ENCODE peak calls at places on chromosomes 4 and X, in seven cellular contexts. I is transverse colon, G is esophagus muscularis mucosa, W is sigmoid colon, L is stomach, B is K562, D is SK-N-SH. N is an unnamed sample.
A peak's percentile ranks its signal among the peaks of the same experiment; 100 is the strongest.

GRCh38 chrX:30822068-30822671 is 66.9 kb downstream of the TAB3 start:
- DNase-seq in I (no peak), G (no peak), W (no peak), L (no peak), B (no peak), D (no peak), N (no peak)

GRCh38 chrX:35728481-35728880 is 69.7 kb upstream of the MAGEB16 start:
- DNase-seq in I (no peak), G (no peak), W (no peak), L (no peak), B (no peak), D (no peak), N (no peak)

GRCh38 chrX:72392816-72393800 is 87.4 kb upstream of the CITED1 start:
- DNase-seq in I (no peak), G (no peak), W (no peak), L (no peak), B (no peak), D (no peak), N (no peak)

GRCh38 chr4:13236485-13236884 is 247.7 kb downstream of the RAB28 start:
- DNase-seq in I (no peak), G (no peak), W (no peak), L (no peak), B (no peak), D (no peak), N (no peak)

GRCh38 chrX:153647461-153648357 is 706 bp downstream of the DUSP9 start:
- DNase-seq in I (no peak), G (no peak), W (peak; percentile 34), L (no peak), B (peak; percentile 21), D (peak; percentile 27), N (peak; percentile 62)

GRCh38 chr4:54231419-54232150 is 2.5 kb downstream of the PDGFRA start:
- DNase-seq in I (no peak), G (no peak), W (peak; percentile 80), L (no peak), B (no peak), D (peak; percentile 77), N (peak; percentile 82)

GRCh38 chr4:120156115-120156718 is 89.6 kb upstream of the MAD2L1 start:
- DNase-seq in I (no peak), G (no peak), W (no peak), L (no peak), B (peak; percentile 26), D (peak; percentile 1), N (no peak)

GRCh38 chrX:132022115-132022862 is 813 bp upstream of the STK26 start:
- DNase-seq in I (peak; percentile 6), G (no peak), W (no peak), L (no peak), B (peak; percentile 13), D (peak; percentile 19), N (peak; percentile 61)

GRCh38 chr4:5960197-5960880 is 57.9 kb downstream of the C4orf50 start:
- DNase-seq in I (no peak), G (no peak), W (no peak), L (peak; percentile 10), B (no peak), D (no peak), N (peak; percentile 55)

GRCh38 chr4:39151120-39151713 is 31.1 kb upstream of the WDR19 start:
- DNase-seq in I (no peak), G (no peak), W (no peak), L (no peak), B (no peak), D (peak; percentile 9), N (no peak)

GRCh38 chrX:48468693-48469691 is 1.1 kb downstream of the SLC38A5 start:
- DNase-seq in I (peak; percentile 31), G (no peak), W (peak; percentile 52), L (no peak), B (peak; percentile 40), D (no peak), N (no peak)

GRCh38 chrX:16671005-16671404 is 21.0 kb downstream of the S100G start:
- DNase-seq in I (no peak), G (no peak), W (no peak), L (no peak), B (peak; percentile 46), D (peak; percentile 60), N (no peak)
- TF ChIP-seq CTCF in I (peak; percentile 17), G (peak; percentile 27), W (no peak), L (no peak), B (peak; percentile 40), D (peak; percentile 76), N (no peak)

GRCh38 chr4:88106205-88106604 is 52.2 kb downstream of the ABCG2 start:
- DNase-seq in I (no peak), G (no peak), W (no peak), L (no peak), B (no peak), D (no peak), N (no peak)
- TF ChIP-seq POLR2AphosphoS5 in I (no peak), G (no peak), W (no peak), L (no peak), B (no peak), D (no peak), N (no peak)

DNA sequence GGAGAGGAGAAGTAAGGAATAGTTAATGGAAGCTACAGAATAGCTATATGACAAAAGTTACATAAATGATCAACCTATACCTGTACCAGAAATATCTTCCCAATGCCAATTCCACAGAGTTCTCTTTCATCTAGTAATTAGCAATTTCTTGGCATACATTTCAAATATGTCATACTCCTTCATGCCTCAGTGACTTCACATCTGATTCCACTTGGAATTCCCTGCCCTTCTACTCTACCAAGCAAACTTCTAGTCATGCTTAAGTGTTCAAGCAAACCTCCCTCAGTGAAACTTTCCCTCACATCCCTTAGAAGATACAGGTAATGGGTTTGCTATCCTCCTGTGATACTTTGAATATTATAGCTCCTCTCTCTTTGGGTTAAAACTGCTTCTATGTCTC is 127.1 kb downstream of the KLHL13 start:
- DNase-seq in I (no peak), G (no peak), W (no peak), L (no peak), B (no peak), D (no peak), N (no peak)
- TF ChIP-seq EP300 in I (no peak), G (no peak), W (no peak), L (no peak), B (no peak), D (no peak), N (no peak)

GRCh38 chr4:63296773-63297172 is 1112.5 kb downstream of the TECRL start:
- DNase-seq in I (no peak), G (no peak), W (no peak), L (no peak), B (no peak), D (no peak), N (no peak)
- TF ChIP-seq CTCF in I (no peak), G (no peak), W (no peak), L (no peak), B (no peak), D (no peak), N (no peak)

DNA sequence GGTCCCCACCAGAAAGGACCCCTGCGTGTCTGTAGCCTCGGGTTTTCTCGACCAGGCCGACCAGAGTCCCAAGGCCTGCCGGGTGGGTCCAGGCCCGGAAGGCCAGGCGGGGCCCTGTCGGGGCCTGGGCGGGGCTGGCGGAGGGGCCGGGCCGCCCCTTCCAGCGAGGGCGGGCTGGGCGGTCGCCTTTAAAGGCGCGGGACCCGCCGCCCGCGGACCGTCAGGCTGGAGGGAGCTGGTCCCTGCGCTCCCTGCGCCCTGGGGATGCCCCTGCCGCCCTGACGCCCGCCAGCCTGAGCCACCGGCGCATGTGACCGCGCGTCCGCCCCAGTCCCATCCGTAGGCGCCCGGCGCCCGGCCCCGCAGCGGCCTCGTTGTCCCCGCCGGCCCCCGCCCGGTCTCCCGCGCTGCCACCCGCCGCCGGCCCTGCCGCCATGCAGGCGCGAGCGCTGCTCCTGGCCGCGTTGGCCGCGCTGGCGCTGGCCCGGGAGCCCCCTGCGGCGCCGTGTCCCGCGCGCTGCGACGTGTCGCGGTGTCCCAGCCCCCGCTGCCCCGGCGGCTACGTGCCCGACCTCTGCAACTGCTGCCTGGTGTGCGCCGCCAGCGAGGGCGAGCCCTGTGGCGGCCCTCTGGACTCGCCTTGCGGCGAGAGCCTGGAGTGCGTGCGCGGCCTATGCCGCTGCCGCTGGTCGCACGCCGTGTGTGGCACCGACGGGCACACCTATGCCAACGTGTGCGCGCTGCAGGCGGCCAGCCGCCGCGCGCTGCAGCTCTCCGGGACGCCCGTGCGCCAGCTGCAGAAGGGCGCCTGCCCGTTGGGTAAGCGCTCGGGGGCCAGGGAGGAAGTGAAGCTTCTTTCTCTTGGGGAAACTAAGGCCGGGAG is at the start of gene HTRA3:
- DNase-seq in I (peak; percentile 35), G (no peak), W (peak; percentile 87), L (peak; percentile 28), B (no peak), D (no peak), N (no peak)
- TF ChIP-seq POLR2AphosphoS5 in I (peak; percentile 50), G (peak; percentile 84), W (peak; percentile 86), L (peak; percentile 36), B (no peak), D (no peak), N (no peak)

DNA sequence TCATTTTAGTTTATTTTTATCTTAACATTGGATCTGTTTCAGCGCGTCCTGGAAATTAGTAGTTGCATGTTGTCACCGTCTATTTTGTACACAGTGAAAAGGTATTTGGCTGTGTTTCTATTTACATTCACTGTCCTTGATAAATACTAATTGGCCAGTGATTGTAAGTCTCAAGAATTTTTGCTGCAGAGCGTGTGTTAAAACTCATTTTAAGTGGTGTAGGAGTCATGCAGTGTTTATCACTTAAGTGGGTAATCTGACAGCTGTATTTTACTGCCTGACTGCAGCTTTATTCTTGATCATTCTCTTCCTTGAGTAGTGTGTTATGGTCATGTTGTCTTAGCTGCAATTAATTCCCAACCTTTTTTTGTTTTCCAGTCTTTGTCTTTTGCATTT is 9.8 kb downstream of the GUCY1A1 start:
- DNase-seq in I (no peak), G (no peak), W (no peak), L (no peak), B (no peak), D (no peak), N (no peak)
- TF ChIP-seq EP300 in I (no peak), G (no peak), W (peak; percentile 31), L (no peak), B (no peak), D (no peak), N (no peak)

GRCh38 chr4:161564230-161564834 is 599.5 kb downstream of the FSTL5 start:
- DNase-seq in I (no peak), G (no peak), W (no peak), L (no peak), B (no peak), D (no peak), N (no peak)
- TF ChIP-seq CTCF in I (peak; percentile 8), G (peak; percentile 18), W (no peak), L (peak; percentile 39), B (no peak), D (peak; percentile 55), N (no peak)

N was measured in suprapubic skin.